ENCODE peak calls at places on chromosomes 5 and 9, in four cellular contexts. P, Y, E and A are unnamed samples.

GRCh38 chr5:92409131-92409530 is 1026.0 kb upstream of the ARRDC3 start:
- DNase-seq in P (no peak), Y (no peak), E (no peak), A (no peak)

GRCh38 chr5:148511832-148512347 is 128.1 kb downstream of the FBXO38 start:
- DNase-seq in P (no peak), Y (no peak), E (no peak), A (no peak)

GRCh38 chr5:139104577-139105271 is 93.4 kb downstream of the SIL1 start:
- DNase-seq in P (no peak), Y (no peak), E (peak; percentile 72), A (peak; percentile 43)

GRCh38 chr9:71920456-71921189 is 9.2 kb downstream of the C9orf85 start:
- DNase-seq in P (no peak), Y (no peak), E (no peak), A (no peak)

GRCh38 chr9:40913096-40913719 is 215.3 kb downstream of the FOXD4L6 start:
- DNase-seq in P (no peak), Y (no peak), E (no peak), A (no peak)

GRCh38 chr5:31033295-31033694 is 160.2 kb upstream of the CDH6 start:
- DNase-seq in P (no peak), Y (no peak), E (no peak), A (no peak)

GRCh38 chr9:137589441-137590122 is 730 bp downstream of the ZMYND19 start:
- DNase-seq in P (no peak), Y (no peak), E (no peak), A (no peak)

GRCh38 chr5:175246242-175246891 is 197.6 kb downstream of the DRD1 start:
- DNase-seq in P (no peak), Y (no peak), E (no peak), A (peak; percentile 82)

GRCh38 chr9:113694912-113695900 is 180.9 kb upstream of the ZNF618 start:
- DNase-seq in P (no peak), Y (no peak), E (no peak), A (no peak)

GRCh38 chr9:131068076-131068816 is 28.1 kb upstream of the AIF1L start:
- DNase-seq in P (no peak), Y (no peak), E (no peak), A (no peak)

GRCh38 chr5:1930501-1930879 is 47.8 kb upstream of the IRX4 start:
- DNase-seq in P (no peak), Y (no peak), E (no peak), A (no peak)

GRCh38 chr9:105088499-105088898 is 156.0 kb upstream of the SLC44A1 start:
- DNase-seq in P (no peak), Y (no peak), E (no peak), A (no peak)

GRCh38 chr9:4235951-4236804 is 63.7 kb downstream of the GLIS3 start:
- DNase-seq in P (no peak), Y (no peak), E (no peak), A (peak; percentile 91)